ENCODE peak calls at places on chromosome 13, in seven cellular contexts. T is PC-9, Y is Panc1, O is mesothelial cell of epicardium, S is psoas muscle, W is tibial nerve, N is fibroblast of lung. M is an unnamed sample.

GRCh38 chr13:65836066-65836465 is 1394.1 kb downstream of the PCDH9 start:
- DNase-seq in T (no peak), Y (no peak), O (no peak), S (no peak), W (no peak), N (no peak), M (no peak)

GRCh38 chr13:111589321-111589720 is 268.9 kb downstream of the TEX29 start:
- DNase-seq in T (no peak), Y (no peak), O (no peak), S (no peak), W (no peak), N (no peak), M (no peak)

GRCh38 chr13:111247552-111247951 is 72.9 kb upstream of the TEX29 start:
- DNase-seq in T (no peak), Y (no peak), O (no peak), S (no peak), W (no peak), N (no peak), M (no peak)

GRCh38 chr13:77349365-77349764 is 22.5 kb upstream of the MYCBP2 start:
- DNase-seq in T (no peak), Y (no peak), O (no peak), S (no peak), W (no peak), N (no peak), M (no peak)

GRCh38 chr13:32315255-32316029 is at the start of the genes BRCA2 and ZAR1L:
- DNase-seq in T (peak), Y (peak), O (peak), S (peak), W (peak), N (peak), M (peak)

GRCh38 chr13:72970956-72971355 is 87.8 kb upstream of the KLF5 start:
- DNase-seq in T (no peak), Y (no peak), O (no peak), S (no peak), W (no peak), N (peak), M (no peak)

GRCh38 chr13:79405501-79405830 is 589 bp downstream of the RBM26 start:
- DNase-seq in T (no peak), Y (no peak), O (no peak), S (no peak), W (peak), N (no peak), M (no peak)

GRCh38 chr13:95083758-95084157 is 217.5 kb downstream of the ABCC4 start:
- DNase-seq in T (peak), Y (no peak), O (no peak), S (no peak), W (no peak), N (peak), M (no peak)

GRCh38 chr13:38538412-38538811 is 148.5 kb upstream of the FREM2 start:
- DNase-seq in T (no peak), Y (no peak), O (no peak), S (no peak), W (no peak), N (no peak), M (no peak)

GRCh38 chr13:36207672-36208071 is 6.7 kb downstream of the SOHLH2 start:
- DNase-seq in T (no peak), Y (no peak), O (no peak), S (no peak), W (no peak), N (no peak), M (no peak)

GRCh38 chr13:112781881-112782361 is 92.1 kb downstream of the ATP11A start:
- DNase-seq in T (no peak), Y (no peak), O (no peak), S (peak), W (no peak), N (peak), M (no peak)

GRCh38 chr13:21557995-21558394 is 46.0 kb downstream of the MICU2 start:
- DNase-seq in T (no peak), Y (no peak), O (no peak), S (no peak), W (no peak), N (peak), M (peak)

GRCh38 chr13:92727118-92727517 is 499.5 kb upstream of the GPC6 start:
- DNase-seq in T (no peak), Y (no peak), O (no peak), S (no peak), W (no peak), N (no peak), M (no peak)

GRCh38 chr13:31172535-31172934 is 10.8 kb upstream of the HSPH1 start:
- DNase-seq in T (peak), Y (peak), O (no peak), S (no peak), W (no peak), N (peak), M (no peak)

GRCh38 chr13:76438050-76438449 is 448.2 kb downstream of the KCTD12 start:
- DNase-seq in T (no peak), Y (no peak), O (no peak), S (no peak), W (no peak), N (peak), M (no peak)

GRCh38 chr13:31310781-31311180 is 111.0 kb downstream of the B3GLCT start:
- DNase-seq in T (no peak), Y (no peak), O (no peak), S (peak), W (no peak), N (no peak), M (no peak)

GRCh38 chr13:102597029-102598015 is 536 bp downstream of the TPP2 start:
- DNase-seq in T (no peak), Y (no peak), O (peak), S (peak), W (no peak), N (peak), M (peak)

GRCh38 chr13:26558074-26558805 is 757 bp downstream of the WASF3 start:
- DNase-seq in T (no peak), Y (no peak), O (peak), S (peak), W (no peak), N (peak), M (no peak)

GRCh38 chr13:99741979-99742378 is 229.6 kb downstream of the ZIC5 start:
- DNase-seq in T (no peak), Y (no peak), O (no peak), S (no peak), W (no peak), N (no peak), M (no peak)

GRCh38 chr13:102289606-102290005 is 112.2 kb downstream of the FGF14 start:
- DNase-seq in T (no peak), Y (no peak), O (no peak), S (no peak), W (no peak), N (no peak), M (no peak)

GRCh38 chr13:85631801-85632200 is 167.4 kb downstream of the SLITRK6 start:
- DNase-seq in T (no peak), Y (no peak), O (no peak), S (no peak), W (no peak), N (no peak), M (no peak)

GRCh38 chr13:74134777-74135305 is 637 bp upstream of the KLF12 start:
- DNase-seq in T (no peak), Y (no peak), O (peak), S (peak), W (no peak), N (no peak), M (peak)

GRCh38 chr13:21095311-21095710 is 33.9 kb upstream of the LATS2 start:
- DNase-seq in T (no peak), Y (no peak), O (no peak), S (no peak), W (no peak), N (no peak), M (no peak)

GRCh38 chr13:73622375-73622774 is 511.8 kb downstream of the KLF12 start:
- DNase-seq in T (no peak), Y (no peak), O (no peak), S (no peak), W (no peak), N (no peak), M (no peak)

GRCh38 chr13:62482351-62482750 is 1066.7 kb upstream of the PCDH20 start:
- DNase-seq in T (no peak), Y (no peak), O (no peak), S (no peak), W (no peak), N (peak), M (no peak)

GRCh38 chr13:91135949-91136348 is 211.5 kb upstream of the MIR17HG start:
- DNase-seq in T (no peak), Y (no peak), O (no peak), S (no peak), W (no peak), N (no peak), M (no peak)

GRCh38 chr13:42777476-42777875 is 3.9 kb upstream of the FAM216B start:
- DNase-seq in T (no peak), Y (no peak), O (no peak), S (no peak), W (no peak), N (no peak), M (no peak)

GRCh38 chr13:20118268-20119140 is 42.3 kb downstream of the GJA3 start:
- DNase-seq in T (no peak), Y (no peak), O (peak), S (peak), W (peak), N (peak), M (peak)

GRCh38 chr13:98454389-98454881 is 122.5 kb downstream of the STK24 start:
- DNase-seq in T (no peak), Y (no peak), O (no peak), S (peak), W (peak), N (peak), M (no peak)

GRCh38 chr13:26707122-26708006 is 53.2 kb downstream of the GPR12 start:
- DNase-seq in T (no peak), Y (no peak), O (no peak), S (no peak), W (peak), N (peak), M (peak)

GRCh38 chr13:110012102-110012739 is 225.8 kb upstream of the IRS2 start:
- DNase-seq in T (peak), Y (no peak), O (no peak), S (no peak), W (no peak), N (peak), M (no peak)

GRCh38 chr13:109361562-109361961 is 424.8 kb downstream of the IRS2 start:
- DNase-seq in T (no peak), Y (no peak), O (no peak), S (no peak), W (no peak), N (no peak), M (no peak)

GRCh38 chr13:99228737-99229691 is 28.4 kb downstream of the UBAC2 start:
- DNase-seq in T (peak), Y (no peak), O (no peak), S (no peak), W (no peak), N (peak), M (peak)

GRCh38 chr13:89401209-89401810 is 1730.1 kb downstream of the SLITRK5 start:
- DNase-seq in T (peak), Y (no peak), O (no peak), S (no peak), W (no peak), N (peak), M (no peak)

DNA sequence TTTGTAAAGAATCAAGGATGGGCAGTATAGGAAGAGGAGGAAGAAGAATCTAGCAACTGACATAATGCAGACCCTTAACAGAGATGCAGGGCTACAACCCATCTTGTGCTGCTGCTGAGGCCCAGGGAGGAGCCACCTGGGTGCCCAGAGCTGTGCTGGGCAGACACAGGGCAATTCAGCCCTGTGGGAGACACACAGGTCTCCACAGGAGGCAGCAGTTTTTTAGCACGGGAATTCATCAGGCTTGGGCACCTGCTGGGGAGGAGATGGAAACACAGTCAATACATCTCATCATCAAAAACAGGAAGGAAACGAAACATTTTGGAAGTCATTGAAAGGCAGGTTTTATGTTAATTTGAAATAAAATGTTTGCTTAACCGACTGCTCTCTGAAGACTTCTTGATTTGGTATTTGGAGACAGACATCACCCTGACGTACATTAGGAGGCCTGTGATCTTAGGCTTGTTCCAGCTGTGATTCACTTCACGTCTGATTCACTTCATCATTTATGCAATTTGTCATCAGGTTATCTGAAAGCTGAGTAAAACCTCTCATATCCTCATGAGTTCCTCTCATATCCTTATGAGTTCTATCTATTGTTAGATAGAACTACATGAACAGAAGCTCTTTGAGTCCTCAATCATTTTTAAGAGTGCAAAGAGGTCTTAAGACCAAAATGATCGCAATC is 77.4 kb downstream of the CYSLTR2 start:
- DNase-seq in T (no peak), Y (no peak), O (no peak), S (no peak), W (no peak), N (peak), M (no peak)
- TF ChIP-seq CTCF in T (no peak), Y (no peak), O (peak), S (no peak), W (no peak), N (no peak), M (no peak)

DNA sequence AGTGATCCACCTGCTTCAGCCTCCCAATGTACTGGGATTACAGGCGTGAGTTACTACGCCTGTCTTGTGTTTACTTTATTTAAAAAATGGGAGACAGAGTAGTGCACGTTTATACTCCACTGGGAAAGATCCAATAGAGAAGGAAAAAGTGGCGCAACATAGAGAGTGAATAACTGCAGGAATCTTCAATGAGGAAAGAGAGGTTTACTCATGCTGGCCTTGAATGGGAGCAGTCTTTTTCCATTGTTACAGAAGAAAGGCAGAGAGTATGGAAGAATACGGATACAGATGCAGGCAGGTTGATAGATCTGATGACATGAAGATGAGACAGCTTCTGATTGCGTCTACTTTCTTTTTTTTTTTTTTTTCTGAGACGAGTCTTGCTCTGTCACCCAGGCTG is 4.6 kb upstream of the WDFY2 start:
- DNase-seq in T (no peak), Y (no peak), O (no peak), S (no peak), W (no peak), N (no peak), M (no peak)
- TF ChIP-seq CTCF in T (no peak), Y (no peak), O (no peak), S (no peak), W (no peak), N (no peak), M (no peak)

DNA sequence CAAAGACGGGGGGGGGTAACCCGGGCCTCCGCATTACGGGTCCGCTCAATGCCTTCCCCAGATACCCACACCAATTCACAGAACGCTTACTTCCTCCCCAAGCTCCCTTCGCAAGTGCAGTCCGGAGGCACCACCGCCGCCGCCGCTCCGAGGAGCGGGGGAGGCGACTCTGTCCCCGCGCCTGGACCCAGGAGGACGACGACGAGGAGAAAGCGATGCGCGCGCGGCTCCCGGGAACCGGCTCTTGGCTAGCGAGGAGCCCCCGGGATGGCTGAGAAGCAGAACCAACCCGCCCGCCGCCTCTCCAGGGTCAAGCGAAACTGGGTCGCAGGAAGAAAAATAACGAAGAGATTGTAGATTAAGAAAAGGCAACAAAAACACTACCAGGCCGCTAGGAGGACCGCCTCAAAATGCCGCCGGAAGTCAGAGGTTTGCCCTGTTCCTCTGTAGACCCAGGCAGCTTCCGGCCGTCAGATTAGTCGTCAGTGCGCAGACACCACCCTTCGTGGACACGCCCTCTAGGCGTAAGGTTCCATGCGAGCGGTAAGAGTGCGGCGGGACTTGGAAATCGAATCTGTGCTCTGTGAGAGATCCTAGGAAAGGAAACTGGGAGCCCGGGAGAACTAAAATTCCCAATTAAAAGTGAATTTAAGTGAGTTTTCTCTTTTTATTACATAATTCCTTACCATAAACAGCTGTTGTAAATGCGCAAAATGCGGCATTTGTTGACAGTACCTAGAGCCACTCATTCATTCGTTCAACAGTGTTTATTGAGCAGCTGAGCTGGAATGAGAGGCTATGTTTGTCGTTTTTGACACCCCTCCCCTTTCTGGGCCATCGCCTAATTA is at the start of gene ZC3H13:
- DNase-seq in T (peak), Y (peak), O (peak), S (peak), W (peak), N (peak), M (peak)
- TF ChIP-seq CTCF in T (peak), Y (peak), O (peak), S (peak), W (peak), N (peak), M (peak)

DNA sequence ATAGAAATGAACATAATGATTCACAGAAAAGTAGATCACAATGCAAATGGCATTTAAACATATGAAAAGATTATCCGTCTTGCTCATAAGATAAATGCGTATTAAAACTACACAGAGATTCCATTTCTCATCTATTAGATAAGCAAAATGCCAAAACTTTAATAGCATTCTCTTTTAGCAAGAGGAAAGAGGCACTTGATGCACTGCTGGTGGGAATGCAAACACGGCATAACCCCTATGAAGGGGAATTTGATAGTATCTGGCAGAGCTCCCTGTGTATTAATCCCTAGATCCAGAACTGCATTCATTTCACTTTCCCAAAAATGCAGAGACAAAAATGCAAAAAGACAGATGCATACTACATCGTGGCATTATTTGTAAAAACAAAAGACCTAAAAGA is 193.5 kb upstream of the STARD13 start:
- DNase-seq in T (no peak), Y (no peak), O (no peak), S (no peak), W (no peak), N (no peak), M (no peak)
- TF ChIP-seq CTCF in T (no peak), Y (no peak), O (no peak), S (no peak), W (no peak), N (no peak), M (no peak)

GRCh38 chr13:51801631-51802099 is 2.3 kb downstream of the DHRS12 start:
- DNase-seq in T (no peak), Y (no peak), O (no peak), S (peak), W (peak), N (no peak), M (no peak)
- TF ChIP-seq CTCF in T (no peak), Y (no peak), O (no peak), S (no peak), W (no peak), N (no peak), M (no peak)

GRCh38 chr13:44438234-44438579 is 64.6 kb downstream of the SERP2 start:
- DNase-seq in T (no peak), Y (no peak), O (no peak), S (no peak), W (no peak), N (no peak), M (no peak)
- TF ChIP-seq CTCF in T (peak), Y (no peak), O (peak), S (no peak), W (peak), N (no peak), M (no peak)

DNA sequence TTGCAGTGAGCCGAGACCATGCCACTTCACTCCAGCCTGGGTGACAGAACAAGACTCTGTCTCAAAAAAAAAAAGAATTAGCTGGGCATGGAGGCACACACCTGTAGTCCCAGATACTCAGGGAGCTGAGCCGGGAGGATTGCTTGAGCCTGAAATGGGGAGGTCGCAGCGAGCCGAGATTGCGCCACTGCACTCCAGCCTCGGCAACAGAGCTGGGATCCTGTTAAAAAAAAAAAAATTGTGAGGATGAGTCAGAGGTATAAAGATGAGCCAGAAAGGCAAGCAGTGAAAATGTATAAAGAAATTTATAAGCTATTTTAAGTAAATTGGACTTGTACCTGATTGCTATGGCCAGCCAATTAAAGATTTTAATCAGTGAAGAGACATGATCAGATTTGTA is 21.1 kb downstream of the KBTBD6 start:
- DNase-seq in T (no peak), Y (no peak), O (no peak), S (no peak), W (no peak), N (no peak), M (no peak)
- TF ChIP-seq CTCF in T (no peak), Y (no peak), O (no peak), S (no peak), W (no peak), N (no peak), M (no peak)

GRCh38 chr13:44004881-44005280 is 125.2 kb downstream of the LACC1 start:
- DNase-seq in T (no peak), Y (no peak), O (no peak), S (no peak), W (no peak), N (peak), M (no peak)
- TF ChIP-seq CTCF in T (no peak), Y (no peak), O (no peak), S (no peak), W (no peak), N (no peak), M (no peak)

M was measured in activated CD8-positive, alpha-beta T cell treated with anti-CD3 and anti-CD28 coated beads for 36 hours.